ENCODE peak calls at places on chromosomes 3 and 15, in ten cellular contexts. One of them, this sample, is unnamed.

GRCh38 chr3:4271834-4272233 is 31.3 kb upstream of the SETMAR start:
- DNase-seq in PC-9: no peak
- DNase-seq in upper lobe of right lung: no peak
- DNase-seq in AG04450: no peak
- DNase-seq in left lung: no peak
- DNase-seq in OCI-LY7: peak
- DNase-seq in tibial nerve: peak
- DNase-seq in psoas muscle: no peak
- DNase-seq in thoracic aorta: no peak
- DNase-seq in spleen: no peak
- DNase-seq in this sample: no peak

GRCh38 chr3:130850044-130850797 is 43.7 kb upstream of the ATP2C1 start:
- DNase-seq in PC-9: peak
- DNase-seq in spleen: no peak
- DNase-seq in AG04450: no peak
- DNase-seq in psoas muscle: no peak
- DNase-seq in left lung: no peak
- DNase-seq in thoracic aorta: no peak
- DNase-seq in upper lobe of right lung: no peak
- DNase-seq in OCI-LY7: no peak
- DNase-seq in tibial nerve: peak
- DNase-seq in this sample: no peak

GRCh38 chr3:5497497-5497896 is 310.0 kb downstream of the EDEM1 start:
- DNase-seq in PC-9: no peak
- DNase-seq in OCI-LY7: no peak
- DNase-seq in thoracic aorta: no peak
- DNase-seq in spleen: no peak
- DNase-seq in upper lobe of right lung: no peak
- DNase-seq in psoas muscle: no peak
- DNase-seq in left lung: no peak
- DNase-seq in tibial nerve: no peak
- DNase-seq in AG04450: no peak
- DNase-seq in this sample: no peak

GRCh38 chr15:90871716-90872480 is 3.5 kb downstream of the FURIN start:
- DNase-seq in OCI-LY7: no peak
- DNase-seq in PC-9: no peak
- DNase-seq in psoas muscle: no peak
- DNase-seq in upper lobe of right lung: no peak
- DNase-seq in AG04450: no peak
- DNase-seq in left lung: peak
- DNase-seq in thoracic aorta: no peak
- DNase-seq in spleen: peak
- DNase-seq in tibial nerve: no peak
- DNase-seq in this sample: no peak

GRCh38 chr3:105483476-105483875 is 116.8 kb downstream of the ALCAM start:
- DNase-seq in thoracic aorta: no peak
- DNase-seq in PC-9: no peak
- DNase-seq in spleen: no peak
- DNase-seq in tibial nerve: no peak
- DNase-seq in left lung: no peak
- DNase-seq in psoas muscle: no peak
- DNase-seq in AG04450: no peak
- DNase-seq in upper lobe of right lung: no peak
- DNase-seq in OCI-LY7: no peak
- DNase-seq in this sample: no peak

GRCh38 chr3:35944915-35945710 is 305.8 kb downstream of the ARPP21 start:
- DNase-seq in psoas muscle: no peak
- DNase-seq in spleen: no peak
- DNase-seq in OCI-LY7: no peak
- DNase-seq in PC-9: no peak
- DNase-seq in tibial nerve: no peak
- DNase-seq in AG04450: no peak
- DNase-seq in thoracic aorta: no peak
- DNase-seq in upper lobe of right lung: no peak
- DNase-seq in left lung: no peak
- DNase-seq in this sample: no peak

GRCh38 chr3:79183496-79183895 is 584.3 kb downstream of the ROBO1 start:
- DNase-seq in spleen: no peak
- DNase-seq in psoas muscle: no peak
- DNase-seq in tibial nerve: no peak
- DNase-seq in upper lobe of right lung: no peak
- DNase-seq in AG04450: no peak
- DNase-seq in OCI-LY7: no peak
- DNase-seq in thoracic aorta: no peak
- DNase-seq in left lung: no peak
- DNase-seq in PC-9: no peak
- DNase-seq in this sample: no peak

GRCh38 chr3:149324332-149324731 is 9.1 kb downstream of the TM4SF18 start:
- DNase-seq in left lung: no peak
- DNase-seq in OCI-LY7: no peak
- DNase-seq in AG04450: no peak
- DNase-seq in thoracic aorta: no peak
- DNase-seq in spleen: no peak
- DNase-seq in upper lobe of right lung: no peak
- DNase-seq in psoas muscle: no peak
- DNase-seq in PC-9: no peak
- DNase-seq in tibial nerve: no peak
- DNase-seq in this sample: no peak

DNA sequence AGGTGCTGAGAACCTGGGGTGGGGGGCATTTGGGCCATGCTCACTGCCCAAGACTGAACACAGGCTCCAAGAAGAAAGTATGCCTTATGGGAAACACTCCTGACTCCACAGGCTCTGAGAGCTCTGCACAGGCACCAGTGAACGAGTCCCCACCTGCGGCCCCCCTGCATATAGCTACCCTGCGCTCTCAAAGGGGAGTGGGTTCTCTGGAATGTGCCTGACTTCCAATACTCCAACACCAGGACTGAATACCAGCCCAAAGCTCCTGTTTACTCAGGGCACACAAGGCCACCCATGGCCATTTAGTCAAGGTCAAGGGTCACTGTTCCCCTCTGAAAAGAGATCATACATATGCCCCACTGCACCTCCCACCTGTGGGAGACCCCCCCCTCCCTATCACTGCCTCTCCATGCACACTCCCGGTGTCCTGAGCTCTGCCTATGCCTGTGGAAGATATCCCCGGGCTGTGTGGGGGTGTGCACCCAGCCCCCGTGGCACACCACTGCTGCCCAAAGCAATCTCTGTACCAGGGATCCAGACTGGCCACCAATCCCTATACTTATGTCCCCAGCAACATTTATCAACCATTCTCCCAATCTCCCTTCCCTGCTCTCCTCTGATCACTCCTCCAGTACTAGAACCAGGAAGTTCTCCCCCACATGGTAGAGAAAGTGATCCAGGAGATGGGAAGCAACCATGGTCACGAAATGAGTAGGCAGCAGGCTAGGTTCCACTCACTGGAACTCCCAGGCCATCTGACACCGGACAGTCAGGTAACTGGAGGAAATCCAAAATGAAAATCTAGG is 1.5 kb upstream of the PLXNB1 start:
- DNase-seq in OCI-LY7: no peak
- DNase-seq in left lung: no peak
- DNase-seq in upper lobe of right lung: no peak
- DNase-seq in AG04450: no peak
- DNase-seq in psoas muscle: no peak
- DNase-seq in thoracic aorta: no peak
- DNase-seq in tibial nerve: no peak
- DNase-seq in PC-9: no peak
- DNase-seq in spleen: peak
- DNase-seq in this sample: no peak
- H3K27ac ChIP-seq in OCI-LY7: no peak
- H3K27ac ChIP-seq in left lung: no peak
- H3K27ac ChIP-seq in upper lobe of right lung: no peak
- H3K27ac ChIP-seq in AG04450: peak
- H3K27ac ChIP-seq in psoas muscle: no peak
- H3K27ac ChIP-seq in thoracic aorta: peak
- H3K27ac ChIP-seq in tibial nerve: no peak
- H3K27ac ChIP-seq in PC-9: no peak
- H3K27ac ChIP-seq in spleen: no peak
- H3K27ac ChIP-seq in this sample: no peak

GRCh38 chr3:122978569-122978968 is 49.0 kb downstream of the SEMA5B start:
- DNase-seq in OCI-LY7: peak
- DNase-seq in left lung: no peak
- DNase-seq in spleen: no peak
- DNase-seq in upper lobe of right lung: no peak
- DNase-seq in PC-9: no peak
- DNase-seq in psoas muscle: no peak
- DNase-seq in thoracic aorta: no peak
- DNase-seq in tibial nerve: no peak
- DNase-seq in AG04450: no peak
- DNase-seq in this sample: no peak

GRCh38 chr3:122984007-122984406 is 43.6 kb downstream of the SEMA5B start:
- DNase-seq in OCI-LY7: no peak
- DNase-seq in spleen: no peak
- DNase-seq in tibial nerve: no peak
- DNase-seq in thoracic aorta: no peak
- DNase-seq in left lung: no peak
- DNase-seq in psoas muscle: no peak
- DNase-seq in AG04450: no peak
- DNase-seq in PC-9: no peak
- DNase-seq in upper lobe of right lung: no peak
- DNase-seq in this sample: no peak

GRCh38 chr3:122984650-122985049 is 42.9 kb downstream of the SEMA5B start:
- DNase-seq in psoas muscle: no peak
- DNase-seq in AG04450: no peak
- DNase-seq in PC-9: no peak
- DNase-seq in thoracic aorta: no peak
- DNase-seq in spleen: no peak
- DNase-seq in OCI-LY7: peak
- DNase-seq in left lung: no peak
- DNase-seq in upper lobe of right lung: no peak
- DNase-seq in tibial nerve: no peak
- DNase-seq in this sample: no peak

GRCh38 chr3:122985539-122985938 is 42.0 kb downstream of the SEMA5B start:
- DNase-seq in left lung: no peak
- DNase-seq in AG04450: no peak
- DNase-seq in tibial nerve: no peak
- DNase-seq in upper lobe of right lung: no peak
- DNase-seq in psoas muscle: no peak
- DNase-seq in OCI-LY7: no peak
- DNase-seq in spleen: no peak
- DNase-seq in thoracic aorta: no peak
- DNase-seq in PC-9: no peak
- DNase-seq in this sample: no peak

DNA sequence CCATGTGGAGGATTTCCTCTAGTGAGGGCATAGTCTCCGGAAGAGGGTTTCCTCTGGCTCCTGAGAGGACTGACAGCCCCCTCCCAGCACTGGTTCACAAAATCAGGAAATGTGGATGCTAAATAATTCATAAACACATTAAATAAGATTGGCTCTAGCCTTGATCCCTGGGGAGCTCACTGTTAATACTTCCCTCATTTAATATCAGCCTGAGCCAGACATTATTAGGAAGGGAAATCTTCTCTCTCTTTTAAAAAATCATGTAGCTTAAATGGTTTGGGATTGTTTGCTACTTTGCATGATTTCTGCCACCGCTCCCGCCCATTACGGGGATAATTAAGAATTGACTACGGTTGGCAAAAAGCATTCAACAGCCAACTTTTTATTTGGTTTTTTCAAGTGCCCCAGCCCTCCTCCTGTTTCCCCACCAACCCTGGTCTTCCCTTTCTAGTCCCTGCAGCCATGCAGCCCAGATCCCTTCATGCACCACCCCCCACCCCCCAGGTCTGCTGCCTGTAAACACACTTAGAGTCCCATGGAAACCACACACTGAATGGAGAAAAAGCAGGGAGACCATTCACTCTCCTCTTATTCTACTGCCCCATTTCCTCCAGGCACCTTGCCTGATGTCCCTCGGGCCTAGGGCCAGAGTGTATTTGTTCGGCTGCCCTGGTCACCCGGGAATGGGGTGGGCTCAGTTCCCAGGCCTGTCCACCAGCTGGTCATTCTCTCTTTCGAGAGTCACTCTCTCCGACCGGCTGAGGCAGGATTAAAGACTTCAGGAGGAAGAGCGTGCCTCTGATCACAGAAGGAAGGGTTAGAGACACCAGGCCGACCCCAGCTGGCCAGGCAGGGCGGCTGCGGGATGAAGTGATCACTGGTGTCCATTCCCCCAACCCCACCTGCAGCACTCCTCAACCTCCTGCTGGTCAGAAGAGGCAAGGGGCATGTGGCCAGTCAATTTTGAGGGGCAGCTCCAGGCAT is 45.1 kb downstream of the SEMA5B start:
- DNase-seq in psoas muscle: no peak
- DNase-seq in PC-9: no peak
- DNase-seq in AG04450: no peak
- DNase-seq in tibial nerve: no peak
- DNase-seq in spleen: no peak
- DNase-seq in left lung: no peak
- DNase-seq in OCI-LY7: no peak
- DNase-seq in thoracic aorta: no peak
- DNase-seq in upper lobe of right lung: no peak
- DNase-seq in this sample: no peak
- TF ChIP-seq CTCF in psoas muscle: no peak
- TF ChIP-seq CTCF in PC-9: peak
- TF ChIP-seq CTCF in AG04450: no peak
- TF ChIP-seq CTCF in tibial nerve: no peak
- TF ChIP-seq CTCF in spleen: no peak
- TF ChIP-seq CTCF in left lung: no peak
- TF ChIP-seq CTCF in OCI-LY7: no peak
- TF ChIP-seq CTCF in thoracic aorta: peak
- TF ChIP-seq CTCF in upper lobe of right lung: peak
- TF ChIP-seq CTCF in this sample: no peak

GRCh38 chr3:23739536-23739935 is 66.2 kb upstream of the UBE2E1 start:
- DNase-seq in PC-9: no peak
- DNase-seq in AG04450: no peak
- DNase-seq in OCI-LY7: no peak
- DNase-seq in upper lobe of right lung: no peak
- DNase-seq in spleen: no peak
- DNase-seq in psoas muscle: no peak
- DNase-seq in tibial nerve: no peak
- DNase-seq in left lung: no peak
- DNase-seq in thoracic aorta: no peak
- DNase-seq in this sample: no peak
- H3K27ac ChIP-seq in PC-9: peak
- H3K27ac ChIP-seq in AG04450: no peak
- H3K27ac ChIP-seq in OCI-LY7: no peak
- H3K27ac ChIP-seq in upper lobe of right lung: no peak
- H3K27ac ChIP-seq in spleen: no peak
- H3K27ac ChIP-seq in psoas muscle: no peak
- H3K27ac ChIP-seq in tibial nerve: no peak
- H3K27ac ChIP-seq in left lung: peak
- H3K27ac ChIP-seq in thoracic aorta: no peak
- H3K27ac ChIP-seq in this sample: no peak

GRCh38 chr3:57826952-57827723 is 71.0 kb downstream of the SLMAP start:
- DNase-seq in OCI-LY7: no peak
- DNase-seq in psoas muscle: no peak
- DNase-seq in PC-9: no peak
- DNase-seq in tibial nerve: no peak
- DNase-seq in AG04450: no peak
- DNase-seq in left lung: no peak
- DNase-seq in thoracic aorta: no peak
- DNase-seq in upper lobe of right lung: no peak
- DNase-seq in spleen: no peak
- DNase-seq in this sample: no peak

GRCh38 chr3:57825116-57825515 is 69.0 kb downstream of the SLMAP start:
- DNase-seq in psoas muscle: no peak
- DNase-seq in upper lobe of right lung: no peak
- DNase-seq in left lung: no peak
- DNase-seq in AG04450: no peak
- DNase-seq in tibial nerve: no peak
- DNase-seq in spleen: no peak
- DNase-seq in thoracic aorta: no peak
- DNase-seq in OCI-LY7: no peak
- DNase-seq in PC-9: no peak
- DNase-seq in this sample: no peak

GRCh38 chr3:57822686-57823085 is 66.6 kb downstream of the SLMAP start:
- DNase-seq in PC-9: no peak
- DNase-seq in OCI-LY7: no peak
- DNase-seq in thoracic aorta: no peak
- DNase-seq in left lung: no peak
- DNase-seq in psoas muscle: no peak
- DNase-seq in spleen: no peak
- DNase-seq in tibial nerve: no peak
- DNase-seq in AG04450: no peak
- DNase-seq in upper lobe of right lung: no peak
- DNase-seq in this sample: no peak

GRCh38 chr3:57827757-57828156 is 71.6 kb downstream of the SLMAP start:
- DNase-seq in upper lobe of right lung: no peak
- DNase-seq in AG04450: no peak
- DNase-seq in PC-9: no peak
- DNase-seq in left lung: no peak
- DNase-seq in thoracic aorta: no peak
- DNase-seq in tibial nerve: no peak
- DNase-seq in OCI-LY7: no peak
- DNase-seq in spleen: no peak
- DNase-seq in psoas muscle: no peak
- DNase-seq in this sample: no peak

GRCh38 chr3:57826286-57826951 is 70.3 kb downstream of the SLMAP start:
- DNase-seq in PC-9: no peak
- DNase-seq in tibial nerve: no peak
- DNase-seq in thoracic aorta: no peak
- DNase-seq in psoas muscle: no peak
- DNase-seq in spleen: no peak
- DNase-seq in upper lobe of right lung: no peak
- DNase-seq in OCI-LY7: no peak
- DNase-seq in AG04450: no peak
- DNase-seq in left lung: no peak
- DNase-seq in this sample: no peak
- TF ChIP-seq CTCF in PC-9: no peak
- TF ChIP-seq CTCF in tibial nerve: no peak
- TF ChIP-seq CTCF in thoracic aorta: no peak
- TF ChIP-seq CTCF in psoas muscle: peak
- TF ChIP-seq CTCF in spleen: no peak
- TF ChIP-seq CTCF in upper lobe of right lung: peak
- TF ChIP-seq CTCF in OCI-LY7: peak
- TF ChIP-seq CTCF in AG04450: peak
- TF ChIP-seq CTCF in left lung: no peak
- TF ChIP-seq CTCF in this sample: peak

This sample was measured in CD4-positive, alpha-beta T cell.